ENCODE peak calls at places on chromosomes 3 and 15, in nine cellular contexts. One of them, this sample, is unnamed.

GRCh38 chr3:151537751-151538150 is 76.9 kb upstream of the IGSF10 start:
- DNase-seq in iPS-NIHi11: no peak
- DNase-seq in BJ: no peak
- DNase-seq in OCI-LY7: no peak
- DNase-seq in RWPE1: no peak
- DNase-seq in HCEC 1CT: peak; percentile 16
- DNase-seq in NCI-H226: peak; percentile 20
- DNase-seq in cardiac fibroblast: peak; percentile 58
- DNase-seq in activated CD4-positive, alpha-beta memory T cell treated with anti-CD3 and anti-CD28 coated beads, Interleukin-2, amount 10 ng/mL, durations not matched to agents 7 days and 5 days: no peak
- DNase-seq in this sample: no peak

GRCh38 chr3:13673207-13673606 is 124.3 kb downstream of the FBLN2 start:
- DNase-seq in NCI-H226: no peak
- DNase-seq in cardiac fibroblast: no peak
- DNase-seq in activated CD4-positive, alpha-beta memory T cell treated with anti-CD3 and anti-CD28 coated beads, Interleukin-2, amount 10 ng/mL, durations not matched to agents 7 days and 5 days: no peak
- DNase-seq in HCEC 1CT: no peak
- DNase-seq in OCI-LY7: no peak
- DNase-seq in BJ: no peak
- DNase-seq in iPS-NIHi11: no peak
- DNase-seq in RWPE1: no peak
- DNase-seq in this sample: no peak

GRCh38 chr3:74651239-74651638 is 36.8 kb upstream of the CNTN3 start:
- DNase-seq in BJ: no peak
- DNase-seq in HCEC 1CT: no peak
- DNase-seq in iPS-NIHi11: no peak
- DNase-seq in cardiac fibroblast: peak; percentile 38
- DNase-seq in RWPE1: no peak
- DNase-seq in activated CD4-positive, alpha-beta memory T cell treated with anti-CD3 and anti-CD28 coated beads, Interleukin-2, amount 10 ng/mL, durations not matched to agents 7 days and 5 days: no peak
- DNase-seq in NCI-H226: no peak
- DNase-seq in OCI-LY7: no peak
- DNase-seq in this sample: no peak

GRCh38 chr15:101123222-101123910 is 128.5 kb downstream of the CHSY1 start:
- DNase-seq in activated CD4-positive, alpha-beta memory T cell treated with anti-CD3 and anti-CD28 coated beads, Interleukin-2, amount 10 ng/mL, durations not matched to agents 7 days and 5 days: no peak
- DNase-seq in RWPE1: no peak
- DNase-seq in BJ: no peak
- DNase-seq in OCI-LY7: no peak
- DNase-seq in iPS-NIHi11: no peak
- DNase-seq in HCEC 1CT: no peak
- DNase-seq in cardiac fibroblast: peak; percentile 71
- DNase-seq in NCI-H226: no peak
- DNase-seq in this sample: peak; percentile 45

GRCh38 chr3:172315401-172316091 is 132.7 kb downstream of the GHSR start:
- DNase-seq in HCEC 1CT: peak; percentile 80
- DNase-seq in OCI-LY7: no peak
- DNase-seq in cardiac fibroblast: peak; percentile 80
- DNase-seq in activated CD4-positive, alpha-beta memory T cell treated with anti-CD3 and anti-CD28 coated beads, Interleukin-2, amount 10 ng/mL, durations not matched to agents 7 days and 5 days: no peak
- DNase-seq in iPS-NIHi11: no peak
- DNase-seq in RWPE1: peak; percentile 36
- DNase-seq in NCI-H226: peak; percentile 35
- DNase-seq in BJ: peak; percentile 42
- DNase-seq in this sample: peak; percentile 64

GRCh38 chr15:48498828-48499227 is 146.7 kb downstream of the FBN1 start:
- DNase-seq in RWPE1: no peak
- DNase-seq in iPS-NIHi11: no peak
- DNase-seq in OCI-LY7: no peak
- DNase-seq in cardiac fibroblast: no peak
- DNase-seq in BJ: no peak
- DNase-seq in activated CD4-positive, alpha-beta memory T cell treated with anti-CD3 and anti-CD28 coated beads, Interleukin-2, amount 10 ng/mL, durations not matched to agents 7 days and 5 days: no peak
- DNase-seq in NCI-H226: no peak
- DNase-seq in HCEC 1CT: no peak
- DNase-seq in this sample: no peak

GRCh38 chr3:15326037-15326436 is 6.3 kb downstream of the SH3BP5 start:
- DNase-seq in HCEC 1CT: no peak
- DNase-seq in NCI-H226: no peak
- DNase-seq in BJ: no peak
- DNase-seq in iPS-NIHi11: no peak
- DNase-seq in activated CD4-positive, alpha-beta memory T cell treated with anti-CD3 and anti-CD28 coated beads, Interleukin-2, amount 10 ng/mL, durations not matched to agents 7 days and 5 days: no peak
- DNase-seq in cardiac fibroblast: no peak
- DNase-seq in RWPE1: no peak
- DNase-seq in OCI-LY7: no peak
- DNase-seq in this sample: no peak

GRCh38 chr3:178880274-178880673 is 191.3 kb downstream of the ZMAT3 start:
- DNase-seq in RWPE1: no peak
- DNase-seq in activated CD4-positive, alpha-beta memory T cell treated with anti-CD3 and anti-CD28 coated beads, Interleukin-2, amount 10 ng/mL, durations not matched to agents 7 days and 5 days: no peak
- DNase-seq in cardiac fibroblast: no peak
- DNase-seq in NCI-H226: no peak
- DNase-seq in iPS-NIHi11: no peak
- DNase-seq in OCI-LY7: no peak
- DNase-seq in HCEC 1CT: no peak
- DNase-seq in BJ: no peak
- DNase-seq in this sample: no peak

GRCh38 chr3:172159962-172160538 is 120.7 kb downstream of the FNDC3B start:
- DNase-seq in RWPE1: no peak
- DNase-seq in HCEC 1CT: no peak
- DNase-seq in OCI-LY7: no peak
- DNase-seq in NCI-H226: no peak
- DNase-seq in cardiac fibroblast: peak; percentile 82
- DNase-seq in iPS-NIHi11: peak; percentile 49
- DNase-seq in BJ: no peak
- DNase-seq in activated CD4-positive, alpha-beta memory T cell treated with anti-CD3 and anti-CD28 coated beads, Interleukin-2, amount 10 ng/mL, durations not matched to agents 7 days and 5 days: no peak
- DNase-seq in this sample: peak; percentile 86

GRCh38 chr3:197592361-197593045 is 36.7 kb upstream of the BDH1 start:
- DNase-seq in BJ: no peak
- DNase-seq in RWPE1: no peak
- DNase-seq in iPS-NIHi11: no peak
- DNase-seq in NCI-H226: no peak
- DNase-seq in activated CD4-positive, alpha-beta memory T cell treated with anti-CD3 and anti-CD28 coated beads, Interleukin-2, amount 10 ng/mL, durations not matched to agents 7 days and 5 days: peak; percentile 45
- DNase-seq in cardiac fibroblast: no peak
- DNase-seq in OCI-LY7: no peak
- DNase-seq in HCEC 1CT: no peak
- DNase-seq in this sample: no peak

GRCh38 chr3:69300296-69300695 is 85.6 kb downstream of the FRMD4B start:
- DNase-seq in iPS-NIHi11: no peak
- DNase-seq in OCI-LY7: no peak
- DNase-seq in NCI-H226: peak; percentile 62
- DNase-seq in HCEC 1CT: no peak
- DNase-seq in activated CD4-positive, alpha-beta memory T cell treated with anti-CD3 and anti-CD28 coated beads, Interleukin-2, amount 10 ng/mL, durations not matched to agents 7 days and 5 days: no peak
- DNase-seq in RWPE1: no peak
- DNase-seq in BJ: no peak
- DNase-seq in cardiac fibroblast: no peak
- DNase-seq in this sample: no peak

GRCh38 chr3:36792342-36792741 is 28.0 kb upstream of the DCLK3 start:
- DNase-seq in cardiac fibroblast: peak; percentile 39
- DNase-seq in activated CD4-positive, alpha-beta memory T cell treated with anti-CD3 and anti-CD28 coated beads, Interleukin-2, amount 10 ng/mL, durations not matched to agents 7 days and 5 days: peak; percentile 18
- DNase-seq in HCEC 1CT: peak; percentile 18
- DNase-seq in RWPE1: peak; percentile 4
- DNase-seq in BJ: no peak
- DNase-seq in iPS-NIHi11: peak; percentile 65
- DNase-seq in OCI-LY7: peak; percentile 51
- DNase-seq in NCI-H226: peak; percentile 26
- DNase-seq in this sample: no peak

GRCh38 chr3:184691397-184692131 is 20.3 kb downstream of the MAGEF1 start:
- DNase-seq in iPS-NIHi11: no peak
- DNase-seq in cardiac fibroblast: peak; percentile 29
- DNase-seq in activated CD4-positive, alpha-beta memory T cell treated with anti-CD3 and anti-CD28 coated beads, Interleukin-2, amount 10 ng/mL, durations not matched to agents 7 days and 5 days: no peak
- DNase-seq in RWPE1: no peak
- DNase-seq in BJ: peak; percentile 28
- DNase-seq in HCEC 1CT: no peak
- DNase-seq in NCI-H226: no peak
- DNase-seq in OCI-LY7: no peak
- DNase-seq in this sample: peak; percentile 65

GRCh38 chr3:108462899-108463298 is 47.5 kb downstream of the MYH15 start:
- DNase-seq in iPS-NIHi11: no peak
- DNase-seq in cardiac fibroblast: peak; percentile 40
- DNase-seq in BJ: no peak
- DNase-seq in OCI-LY7: no peak
- DNase-seq in RWPE1: no peak
- DNase-seq in activated CD4-positive, alpha-beta memory T cell treated with anti-CD3 and anti-CD28 coated beads, Interleukin-2, amount 10 ng/mL, durations not matched to agents 7 days and 5 days: no peak
- DNase-seq in NCI-H226: peak; percentile 43
- DNase-seq in HCEC 1CT: peak; percentile 52
- DNase-seq in this sample: no peak

GRCh38 chr15:69540622-69541021 is 88.0 kb downstream of the RPLP1 start:
- DNase-seq in RWPE1: no peak
- DNase-seq in OCI-LY7: no peak
- DNase-seq in cardiac fibroblast: no peak
- DNase-seq in BJ: no peak
- DNase-seq in iPS-NIHi11: no peak
- DNase-seq in activated CD4-positive, alpha-beta memory T cell treated with anti-CD3 and anti-CD28 coated beads, Interleukin-2, amount 10 ng/mL, durations not matched to agents 7 days and 5 days: no peak
- DNase-seq in NCI-H226: no peak
- DNase-seq in HCEC 1CT: no peak
- DNase-seq in this sample: no peak

GRCh38 chr15:68612979-68613740 is 34.4 kb downstream of the CORO2B start:
- DNase-seq in NCI-H226: peak; percentile 27
- DNase-seq in BJ: no peak
- DNase-seq in iPS-NIHi11: peak; percentile 56
- DNase-seq in cardiac fibroblast: peak; percentile 40
- DNase-seq in activated CD4-positive, alpha-beta memory T cell treated with anti-CD3 and anti-CD28 coated beads, Interleukin-2, amount 10 ng/mL, durations not matched to agents 7 days and 5 days: no peak
- DNase-seq in HCEC 1CT: no peak
- DNase-seq in RWPE1: peak; percentile 13
- DNase-seq in OCI-LY7: peak; percentile 39
- DNase-seq in this sample: peak; percentile 1

GRCh38 chr3:178736300-178736699 is 200.1 kb downstream of the KCNMB2 start:
- DNase-seq in NCI-H226: no peak
- DNase-seq in iPS-NIHi11: peak; percentile 26
- DNase-seq in HCEC 1CT: no peak
- DNase-seq in OCI-LY7: no peak
- DNase-seq in activated CD4-positive, alpha-beta memory T cell treated with anti-CD3 and anti-CD28 coated beads, Interleukin-2, amount 10 ng/mL, durations not matched to agents 7 days and 5 days: no peak
- DNase-seq in cardiac fibroblast: no peak
- DNase-seq in BJ: no peak
- DNase-seq in RWPE1: peak; percentile 14
- DNase-seq in this sample: no peak

GRCh38 chr15:70053006-70053702 is 44.6 kb downstream of the TLE3 start:
- DNase-seq in HCEC 1CT: no peak
- DNase-seq in iPS-NIHi11: no peak
- DNase-seq in activated CD4-positive, alpha-beta memory T cell treated with anti-CD3 and anti-CD28 coated beads, Interleukin-2, amount 10 ng/mL, durations not matched to agents 7 days and 5 days: no peak
- DNase-seq in OCI-LY7: no peak
- DNase-seq in RWPE1: no peak
- DNase-seq in cardiac fibroblast: no peak
- DNase-seq in BJ: no peak
- DNase-seq in NCI-H226: no peak
- DNase-seq in this sample: no peak

GRCh38 chr3:183895296-183895695 is 10.6 kb upstream of the PARL start:
- DNase-seq in iPS-NIHi11: peak; percentile 88
- DNase-seq in activated CD4-positive, alpha-beta memory T cell treated with anti-CD3 and anti-CD28 coated beads, Interleukin-2, amount 10 ng/mL, durations not matched to agents 7 days and 5 days: peak; percentile 40
- DNase-seq in HCEC 1CT: peak; percentile 52
- DNase-seq in OCI-LY7: peak; percentile 72
- DNase-seq in RWPE1: peak; percentile 79
- DNase-seq in cardiac fibroblast: peak; percentile 74
- DNase-seq in BJ: no peak
- DNase-seq in NCI-H226: no peak
- DNase-seq in this sample: peak; percentile 53

GRCh38 chr15:52466134-52466701 is 62.5 kb downstream of the MYO5A start:
- DNase-seq in iPS-NIHi11: peak; percentile 61
- DNase-seq in HCEC 1CT: peak; percentile 10
- DNase-seq in cardiac fibroblast: no peak
- DNase-seq in RWPE1: no peak
- DNase-seq in activated CD4-positive, alpha-beta memory T cell treated with anti-CD3 and anti-CD28 coated beads, Interleukin-2, amount 10 ng/mL, durations not matched to agents 7 days and 5 days: peak; percentile 67
- DNase-seq in OCI-LY7: peak; percentile 97
- DNase-seq in NCI-H226: no peak
- DNase-seq in BJ: no peak
- DNase-seq in this sample: peak; percentile 98

GRCh38 chr15:85532689-85533088 is 152.3 kb downstream of the AKAP13 start:
- DNase-seq in NCI-H226: no peak
- DNase-seq in activated CD4-positive, alpha-beta memory T cell treated with anti-CD3 and anti-CD28 coated beads, Interleukin-2, amount 10 ng/mL, durations not matched to agents 7 days and 5 days: no peak
- DNase-seq in cardiac fibroblast: no peak
- DNase-seq in HCEC 1CT: no peak
- DNase-seq in RWPE1: no peak
- DNase-seq in BJ: no peak
- DNase-seq in iPS-NIHi11: no peak
- DNase-seq in OCI-LY7: no peak
- DNase-seq in this sample: no peak

GRCh38 chr3:169118666-169119370 is 544.7 kb downstream of the MECOM start:
- DNase-seq in BJ: no peak
- DNase-seq in RWPE1: no peak
- DNase-seq in OCI-LY7: no peak
- DNase-seq in NCI-H226: no peak
- DNase-seq in iPS-NIHi11: no peak
- DNase-seq in HCEC 1CT: peak; percentile 57
- DNase-seq in activated CD4-positive, alpha-beta memory T cell treated with anti-CD3 and anti-CD28 coated beads, Interleukin-2, amount 10 ng/mL, durations not matched to agents 7 days and 5 days: no peak
- DNase-seq in cardiac fibroblast: no peak
- DNase-seq in this sample: no peak

GRCh38 chr3:121883507-121883906 is 10.7 kb upstream of the SLC15A2 start:
- DNase-seq in HCEC 1CT: peak; percentile 35
- DNase-seq in RWPE1: peak; percentile 60
- DNase-seq in activated CD4-positive, alpha-beta memory T cell treated with anti-CD3 and anti-CD28 coated beads, Interleukin-2, amount 10 ng/mL, durations not matched to agents 7 days and 5 days: no peak
- DNase-seq in BJ: no peak
- DNase-seq in iPS-NIHi11: peak; percentile 42
- DNase-seq in cardiac fibroblast: peak; percentile 44
- DNase-seq in NCI-H226: peak; percentile 15
- DNase-seq in OCI-LY7: peak; percentile 42
- DNase-seq in this sample: no peak

GRCh38 chr15:91283155-91283554 is 183.1 kb downstream of the SV2B start:
- DNase-seq in BJ: no peak
- DNase-seq in OCI-LY7: no peak
- DNase-seq in iPS-NIHi11: no peak
- DNase-seq in HCEC 1CT: no peak
- DNase-seq in activated CD4-positive, alpha-beta memory T cell treated with anti-CD3 and anti-CD28 coated beads, Interleukin-2, amount 10 ng/mL, durations not matched to agents 7 days and 5 days: no peak
- DNase-seq in RWPE1: no peak
- DNase-seq in NCI-H226: no peak
- DNase-seq in cardiac fibroblast: no peak
- DNase-seq in this sample: no peak

GRCh38 chr3:10242182-10243065 is 5.8 kb upstream of the TATDN2 start:
- DNase-seq in iPS-NIHi11: no peak
- DNase-seq in activated CD4-positive, alpha-beta memory T cell treated with anti-CD3 and anti-CD28 coated beads, Interleukin-2, amount 10 ng/mL, durations not matched to agents 7 days and 5 days: peak; percentile 89
- DNase-seq in OCI-LY7: peak; percentile 50
- DNase-seq in HCEC 1CT: no peak
- DNase-seq in cardiac fibroblast: peak; percentile 34
- DNase-seq in RWPE1: no peak
- DNase-seq in NCI-H226: peak; percentile 84
- DNase-seq in BJ: peak; percentile 14
- DNase-seq in this sample: peak; percentile 90

GRCh38 chr15:42494998-42495360 is 455 bp upstream of the SNAP23 start:
- DNase-seq in iPS-NIHi11: no peak
- DNase-seq in BJ: no peak
- DNase-seq in RWPE1: peak; percentile 57
- DNase-seq in HCEC 1CT: peak; percentile 72
- DNase-seq in activated CD4-positive, alpha-beta memory T cell treated with anti-CD3 and anti-CD28 coated beads, Interleukin-2, amount 10 ng/mL, durations not matched to agents 7 days and 5 days: no peak
- DNase-seq in OCI-LY7: no peak
- DNase-seq in cardiac fibroblast: peak; percentile 84
- DNase-seq in NCI-H226: peak; percentile 62
- DNase-seq in this sample: no peak

GRCh38 chr3:98339031-98339430 is 14.6 kb upstream of the OR5K4 start:
- DNase-seq in iPS-NIHi11: no peak
- DNase-seq in HCEC 1CT: no peak
- DNase-seq in cardiac fibroblast: no peak
- DNase-seq in NCI-H226: no peak
- DNase-seq in BJ: no peak
- DNase-seq in activated CD4-positive, alpha-beta memory T cell treated with anti-CD3 and anti-CD28 coated beads, Interleukin-2, amount 10 ng/mL, durations not matched to agents 7 days and 5 days: no peak
- DNase-seq in RWPE1: peak; percentile 2
- DNase-seq in OCI-LY7: no peak
- DNase-seq in this sample: no peak